ENCODE peak calls at places on chromosomes 13 and 19, in six cellular contexts. One of them, this sample, is unnamed.

GRCh38 chr13:73940098-73940497 is 194.1 kb downstream of the KLF12 start:
- DNase-seq in thyroid gland: peak; percentile 77
- DNase-seq in IMR-90: no peak
- DNase-seq in lung: no peak
- DNase-seq in left lung: no peak
- DNase-seq in SJCRH30: no peak
- DNase-seq in this sample: no peak

GRCh38 chr13:53782400-53783030 is 753.9 kb downstream of the OLFM4 start:
- DNase-seq in thyroid gland: peak; percentile 14
- DNase-seq in IMR-90: peak; percentile 17
- DNase-seq in lung: no peak
- DNase-seq in left lung: no peak
- DNase-seq in SJCRH30: peak; percentile 19
- DNase-seq in this sample: no peak

GRCh38 chr13:67061750-67062149 is 168.4 kb downstream of the PCDH9 start:
- DNase-seq in thyroid gland: no peak
- DNase-seq in IMR-90: peak; percentile 20
- DNase-seq in lung: no peak
- DNase-seq in left lung: no peak
- DNase-seq in SJCRH30: no peak
- DNase-seq in this sample: no peak

GRCh38 chr19:9323557-9323918 is 441 bp upstream of the ZNF559 start:
- DNase-seq in thyroid gland: peak; percentile 63
- DNase-seq in IMR-90: peak; percentile 75
- DNase-seq in lung: peak; percentile 72
- DNase-seq in left lung: no peak
- DNase-seq in SJCRH30: peak; percentile 86
- DNase-seq in this sample: peak; percentile 77

GRCh38 chr19:2650515-2650914 is 52.0 kb downstream of the GNG7 start:
- DNase-seq in thyroid gland: no peak
- DNase-seq in IMR-90: no peak
- DNase-seq in lung: no peak
- DNase-seq in left lung: no peak
- DNase-seq in SJCRH30: no peak
- DNase-seq in this sample: no peak

GRCh38 chr13:98059276-98059675 is 83.6 kb upstream of the FARP1 start:
- DNase-seq in thyroid gland: no peak
- DNase-seq in IMR-90: no peak
- DNase-seq in lung: no peak
- DNase-seq in left lung: no peak
- DNase-seq in SJCRH30: no peak
- DNase-seq in this sample: no peak

GRCh38 chr13:97849305-97849704 is 104.2 kb upstream of the IPO5 start:
- DNase-seq in thyroid gland: no peak
- DNase-seq in IMR-90: peak; percentile 52
- DNase-seq in lung: no peak
- DNase-seq in left lung: no peak
- DNase-seq in SJCRH30: peak; percentile 39
- DNase-seq in this sample: no peak

GRCh38 chr13:101307181-101307701 is 109.1 kb downstream of the NALCN start:
- DNase-seq in thyroid gland: peak; percentile 48
- DNase-seq in IMR-90: peak; percentile 90
- DNase-seq in lung: no peak
- DNase-seq in left lung: no peak
- DNase-seq in SJCRH30: no peak
- DNase-seq in this sample: no peak

GRCh38 chr19:10136936-10137335 is 17.2 kb upstream of the EIF3G start:
- DNase-seq in thyroid gland: no peak
- DNase-seq in IMR-90: no peak
- DNase-seq in lung: no peak
- DNase-seq in left lung: no peak
- DNase-seq in SJCRH30: no peak
- DNase-seq in this sample: no peak

GRCh38 chr13:97914537-97914936 is 38.9 kb upstream of the IPO5 start:
- DNase-seq in thyroid gland: no peak
- DNase-seq in IMR-90: peak; percentile 70
- DNase-seq in lung: no peak
- DNase-seq in left lung: no peak
- DNase-seq in SJCRH30: no peak
- DNase-seq in this sample: no peak

GRCh38 chr13:24693862-24694471 is 13.8 kb downstream of the ATP12A start:
- DNase-seq in thyroid gland: peak; percentile 67
- DNase-seq in IMR-90: peak; percentile 55
- DNase-seq in lung: peak; percentile 53
- DNase-seq in left lung: no peak
- DNase-seq in SJCRH30: peak; percentile 64
- DNase-seq in this sample: no peak

GRCh38 chr13:63107163-63107935 is 1691.7 kb upstream of the PCDH20 start:
- DNase-seq in thyroid gland: no peak
- DNase-seq in IMR-90: peak; percentile 71
- DNase-seq in lung: no peak
- DNase-seq in left lung: no peak
- DNase-seq in SJCRH30: no peak
- DNase-seq in this sample: no peak

GRCh38 chr13:65336916-65337315 is 1893.2 kb downstream of the PCDH9 start:
- DNase-seq in thyroid gland: no peak
- DNase-seq in IMR-90: peak; percentile 84
- DNase-seq in lung: no peak
- DNase-seq in left lung: no peak
- DNase-seq in SJCRH30: peak; percentile 34
- DNase-seq in this sample: no peak

GRCh38 chr19:11286312-11286974 is 9.5 kb upstream of the TSPAN16 start:
- DNase-seq in thyroid gland: no peak
- DNase-seq in IMR-90: peak; percentile 58
- DNase-seq in lung: no peak
- DNase-seq in left lung: no peak
- DNase-seq in SJCRH30: no peak
- DNase-seq in this sample: no peak

GRCh38 chr19:5281588-5281987 is 59.0 kb downstream of the PTPRS start:
- DNase-seq in thyroid gland: peak; percentile 30
- DNase-seq in IMR-90: no peak
- DNase-seq in lung: peak; percentile 50
- DNase-seq in left lung: no peak
- DNase-seq in SJCRH30: no peak
- DNase-seq in this sample: peak; percentile 92

GRCh38 chr13:93646247-93646646 is 419.6 kb downstream of the GPC6 start:
- DNase-seq in thyroid gland: no peak
- DNase-seq in IMR-90: no peak
- DNase-seq in lung: no peak
- DNase-seq in left lung: no peak
- DNase-seq in SJCRH30: no peak
- DNase-seq in this sample: no peak

GRCh38 chr13:84606616-84607015 is 724.3 kb upstream of the SLITRK1 start:
- DNase-seq in thyroid gland: no peak
- DNase-seq in IMR-90: no peak
- DNase-seq in lung: no peak
- DNase-seq in left lung: no peak
- DNase-seq in SJCRH30: no peak
- DNase-seq in this sample: no peak

GRCh38 chr13:104301216-104301975 is 1235.2 kb upstream of the SLC10A2 start:
- DNase-seq in thyroid gland: no peak
- DNase-seq in IMR-90: peak; percentile 29
- DNase-seq in lung: no peak
- DNase-seq in left lung: no peak
- DNase-seq in SJCRH30: no peak
- DNase-seq in this sample: no peak

GRCh38 chr13:59461411-59461810 is 702.3 kb downstream of the DIAPH3 start:
- DNase-seq in thyroid gland: no peak
- DNase-seq in IMR-90: no peak
- DNase-seq in lung: no peak
- DNase-seq in left lung: no peak
- DNase-seq in SJCRH30: no peak
- DNase-seq in this sample: no peak

GRCh38 chr13:34671136-34671535 is 270.9 kb upstream of the NBEA start:
- DNase-seq in thyroid gland: peak; percentile 25
- DNase-seq in IMR-90: no peak
- DNase-seq in lung: no peak
- DNase-seq in left lung: no peak
- DNase-seq in SJCRH30: no peak
- DNase-seq in this sample: peak; percentile 68

GRCh38 chr19:10871711-10872550 is 578 bp downstream of the CARM1 start:
- DNase-seq in thyroid gland: peak; percentile 47
- DNase-seq in IMR-90: no peak
- DNase-seq in lung: peak; percentile 40
- DNase-seq in left lung: peak; percentile 91
- DNase-seq in SJCRH30: peak; percentile 52
- DNase-seq in this sample: no peak

GRCh38 chr13:42803563-42804212 is 22.3 kb downstream of the FAM216B start:
- DNase-seq in thyroid gland: no peak
- DNase-seq in IMR-90: peak; percentile 85
- DNase-seq in lung: no peak
- DNase-seq in left lung: no peak
- DNase-seq in SJCRH30: no peak
- DNase-seq in this sample: no peak

DNA sequence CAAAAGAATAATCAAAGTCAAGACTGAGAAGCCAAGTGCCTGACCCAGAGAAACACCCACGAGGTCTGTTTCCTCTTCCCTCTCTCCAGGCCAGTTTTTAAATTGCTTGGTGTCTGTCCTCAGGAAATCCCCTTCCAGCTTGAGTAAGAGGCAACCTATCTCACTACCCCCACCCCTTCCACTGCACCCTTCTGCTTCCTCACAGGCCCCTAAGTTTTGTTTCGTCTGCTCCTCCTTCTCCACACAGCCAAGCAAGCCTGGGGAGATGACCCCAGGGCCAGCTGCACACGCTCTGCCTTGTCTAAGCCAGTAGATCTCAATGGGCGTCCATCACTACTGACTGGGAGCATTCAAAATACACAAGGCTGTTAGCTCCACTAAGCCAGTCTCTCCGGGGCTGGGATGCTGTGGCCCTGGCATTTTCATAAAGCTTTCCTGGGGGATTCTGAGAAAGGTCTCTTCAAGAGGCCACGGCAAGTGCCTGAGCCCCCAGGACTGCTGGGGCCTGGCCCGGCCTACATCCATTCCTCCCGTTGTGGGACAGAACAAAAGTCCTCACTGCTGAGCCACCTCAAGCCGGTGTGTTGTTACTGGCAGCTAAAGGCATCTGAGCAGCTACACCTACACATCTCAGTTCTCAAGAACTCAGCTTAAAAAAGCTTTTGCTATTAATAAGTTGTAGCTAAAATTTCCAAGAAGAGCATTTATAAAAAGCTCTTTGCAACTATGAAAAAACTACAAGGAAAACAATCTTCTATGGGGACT is 14.9 kb upstream of the IL4I1 start:
- DNase-seq in thyroid gland: peak; percentile 49
- DNase-seq in IMR-90: peak; percentile 52
- DNase-seq in lung: no peak
- DNase-seq in left lung: no peak
- DNase-seq in SJCRH30: no peak
- DNase-seq in this sample: no peak
- H3K36me3 ChIP-seq in thyroid gland: peaks cover 13% of the 10 kb centered on the region
- H3K36me3 ChIP-seq in IMR-90: peaks cover 63% of the 10 kb centered on the region
- H3K36me3 ChIP-seq in lung: peaks cover 45% of the 10 kb centered on the region
- H3K36me3 ChIP-seq in left lung: peaks cover 87% of the 10 kb centered on the region
- H3K36me3 ChIP-seq in SJCRH30: peaks cover 80% of the 10 kb centered on the region
- H3K36me3 ChIP-seq in this sample: peaks cover 21% of the 10 kb centered on the region

DNA sequence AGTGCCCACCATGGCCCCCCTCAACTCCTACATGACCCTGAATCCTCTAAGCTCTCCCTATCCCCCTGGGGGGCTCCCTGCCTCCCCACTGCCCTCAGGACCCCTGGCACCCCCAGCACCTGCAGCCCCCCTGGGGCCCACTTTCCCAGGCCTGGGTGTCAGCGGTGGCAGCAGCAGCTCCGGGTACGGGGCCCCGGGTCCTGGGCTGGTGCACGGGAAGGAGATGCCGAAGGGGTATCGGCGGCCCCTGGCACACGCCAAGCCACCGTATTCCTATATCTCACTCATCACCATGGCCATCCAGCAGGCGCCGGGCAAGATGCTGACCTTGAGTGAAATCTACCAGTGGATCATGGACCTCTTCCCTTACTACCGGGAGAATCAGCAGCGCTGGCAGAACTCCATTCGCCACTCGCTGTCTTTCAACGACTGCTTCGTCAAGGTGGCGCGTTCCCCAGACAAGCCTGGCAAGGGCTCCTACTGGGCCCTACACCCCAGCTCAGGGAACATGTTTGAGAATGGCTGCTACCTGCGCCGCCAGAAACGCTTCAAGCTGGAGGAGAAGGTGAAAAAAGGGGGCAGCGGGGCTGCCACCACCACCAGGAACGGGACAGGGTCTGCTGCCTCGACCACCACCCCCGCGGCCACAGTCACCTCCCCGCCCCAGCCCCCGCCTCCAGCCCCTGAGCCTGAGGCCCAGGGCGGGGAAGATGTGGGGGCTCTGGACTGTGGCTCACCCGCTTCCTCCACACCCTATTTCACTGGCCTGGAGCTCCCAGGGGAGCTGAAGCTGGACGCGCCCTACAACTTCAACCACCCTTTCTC is 8.2 kb downstream of the FOXA3 start:
- DNase-seq in thyroid gland: no peak
- DNase-seq in IMR-90: no peak
- DNase-seq in lung: no peak
- DNase-seq in left lung: no peak
- DNase-seq in SJCRH30: no peak
- DNase-seq in this sample: no peak
- H3K36me3 ChIP-seq in thyroid gland: no peaks in the 10 kb centered on the region
- H3K36me3 ChIP-seq in IMR-90: no peaks in the 10 kb centered on the region
- H3K36me3 ChIP-seq in lung: no peaks in the 10 kb centered on the region
- H3K36me3 ChIP-seq in left lung: no peaks in the 10 kb centered on the region
- H3K36me3 ChIP-seq in SJCRH30: no peaks in the 10 kb centered on the region
- H3K36me3 ChIP-seq in this sample: no peaks in the 10 kb centered on the region

GRCh38 chr19:46733693-46734240 is 12.1 kb upstream of the FKRP start:
- DNase-seq in thyroid gland: no peak
- DNase-seq in IMR-90: no peak
- DNase-seq in lung: no peak
- DNase-seq in left lung: peak; percentile 70
- DNase-seq in SJCRH30: no peak
- DNase-seq in this sample: no peak
- H3K36me3 ChIP-seq in thyroid gland: peaks cover 57% of the 10 kb centered on the region
- H3K36me3 ChIP-seq in IMR-90: peaks cover 67% of the 10 kb centered on the region
- H3K36me3 ChIP-seq in lung: peaks cover 61% of the 10 kb centered on the region
- H3K36me3 ChIP-seq in left lung: peaks cover 85% of the 10 kb centered on the region
- H3K36me3 ChIP-seq in SJCRH30: peaks cover 58% of the 10 kb centered on the region
- H3K36me3 ChIP-seq in this sample: peaks cover 68% of the 10 kb centered on the region

DNA sequence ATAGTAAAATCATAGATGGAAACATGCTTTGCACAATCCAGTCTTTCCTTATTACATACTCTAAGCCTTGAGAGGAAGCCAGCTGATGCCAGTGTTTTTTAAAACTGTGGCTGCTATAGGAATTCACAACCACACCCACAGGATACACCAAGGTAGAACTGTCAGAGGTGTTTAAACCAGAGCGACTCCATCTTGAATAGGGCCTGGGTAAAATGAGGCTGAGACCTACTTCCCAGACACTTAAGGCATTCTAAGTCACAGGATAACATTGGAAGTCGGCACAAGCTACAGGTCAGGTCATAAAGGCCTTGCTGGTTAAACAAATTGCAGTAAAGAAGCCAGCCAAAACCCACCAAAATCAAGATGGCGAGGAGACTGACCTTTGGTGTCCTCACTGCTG is 1.7 kb downstream of the SCGB2B2 start:
- DNase-seq in thyroid gland: no peak
- DNase-seq in IMR-90: no peak
- DNase-seq in lung: no peak
- DNase-seq in left lung: no peak
- DNase-seq in SJCRH30: no peak
- DNase-seq in this sample: no peak
- H3K36me3 ChIP-seq in thyroid gland: peaks cover 7% of the 10 kb centered on the region
- H3K36me3 ChIP-seq in IMR-90: peaks cover 11% of the 10 kb centered on the region
- H3K36me3 ChIP-seq in lung: peaks cover 7% of the 10 kb centered on the region
- H3K36me3 ChIP-seq in left lung: peaks cover 14% of the 10 kb centered on the region
- H3K36me3 ChIP-seq in SJCRH30: peaks cover 15% of the 10 kb centered on the region
- H3K36me3 ChIP-seq in this sample: peaks cover 13% of the 10 kb centered on the region

GRCh38 chr13:45823583-45823982 is 28.0 kb downstream of the SIAH3 start:
- DNase-seq in thyroid gland: no peak
- DNase-seq in IMR-90: no peak
- DNase-seq in lung: no peak
- DNase-seq in left lung: no peak
- DNase-seq in SJCRH30: no peak
- DNase-seq in this sample: no peak
- H3K36me3 ChIP-seq in thyroid gland: no peaks in the 10 kb centered on the region
- H3K36me3 ChIP-seq in IMR-90: no peaks in the 10 kb centered on the region
- H3K36me3 ChIP-seq in lung: no peaks in the 10 kb centered on the region
- H3K36me3 ChIP-seq in left lung: no peaks in the 10 kb centered on the region
- H3K36me3 ChIP-seq in SJCRH30: no peaks in the 10 kb centered on the region
- H3K36me3 ChIP-seq in this sample: no peaks in the 10 kb centered on the region